ENCODE peak calls at places on chromosomes 3 and 15, in ten cellular contexts. U is uterus, A is neural progenitor cell, T is sigmoid colon, F is Peyer's patch, N is tibial artery, L is adrenal gland, E is kidney epithelial cell, I is SJSA1, Y is heart right ventricle. Z is an unnamed sample. For H3K27me3 and H3K36me3, the result is how much of the 10 kb centered on the place peaks cover.

GRCh38 chr3:192917508-192918274 is at the start of gene MB21D2:
- DNase-seq in U (peak), A (peak), T (peak), F (peak), N (peak), L (peak), E (no peak), I (peak), Y (peak), Z (peak)

GRCh38 chr15:101027273-101027901 is 108.2 kb downstream of the LRRK1 start:
- DNase-seq in U (peak), A (no peak), T (peak), F (peak), N (peak), L (peak), E (no peak), I (no peak), Y (peak), Z (no peak)

GRCh38 chr3:57706462-57706861 is 13.6 kb upstream of the DENND6A start:
- DNase-seq in U (no peak), A (no peak), T (no peak), F (no peak), N (no peak), L (no peak), E (peak), I (no peak), Y (no peak), Z (no peak)

GRCh38 chr3:71030748-71031147 is 552.8 kb downstream of the FOXP1 start:
- DNase-seq in U (no peak), A (no peak), T (no peak), F (no peak), N (no peak), L (no peak), E (no peak), I (no peak), Y (no peak), Z (no peak)

GRCh38 chr15:93037341-93038063 is 51.5 kb downstream of the RGMA start:
- DNase-seq in U (peak), A (peak), T (peak), F (no peak), N (peak), L (no peak), E (no peak), I (peak), Y (peak), Z (no peak)

GRCh38 chr3:194485876-194486539 is 794 bp downstream of the ATP13A3 start:
- DNase-seq in U (peak), A (peak), T (peak), F (peak), N (peak), L (peak), E (no peak), I (peak), Y (peak), Z (peak)

GRCh38 chr3:180250172-180250571 is 213.4 kb upstream of the PEX5L start:
- DNase-seq in U (no peak), A (no peak), T (no peak), F (no peak), N (no peak), L (no peak), E (no peak), I (peak), Y (no peak), Z (no peak)

GRCh38 chr3:41866298-41866697 is 95.6 kb downstream of the ULK4 start:
- DNase-seq in U (no peak), A (no peak), T (no peak), F (no peak), N (no peak), L (no peak), E (no peak), I (no peak), Y (no peak), Z (no peak)

GRCh38 chr3:127814325-127814781 is 8.0 kb downstream of the MGLL start:
- DNase-seq in U (no peak), A (no peak), T (no peak), F (no peak), N (no peak), L (no peak), E (no peak), I (no peak), Y (no peak), Z (no peak)

GRCh38 chr3:107431298-107432012 is 54.2 kb downstream of the CCDC54 start:
- DNase-seq in U (peak), A (peak), T (peak), F (peak), N (peak), L (peak), E (no peak), I (peak), Y (peak), Z (peak)

GRCh38 chr3:40800343-40800742 is 275.6 kb downstream of the ZNF621 start:
- DNase-seq in U (peak), A (peak), T (peak), F (no peak), N (peak), L (peak), E (peak), I (peak), Y (peak), Z (no peak)

GRCh38 chr3:65497846-65498245 is 540.9 kb downstream of the MAGI1 start:
- DNase-seq in U (no peak), A (peak), T (no peak), F (no peak), N (no peak), L (no peak), E (no peak), I (no peak), Y (no peak), Z (no peak)

GRCh38 chr3:53091011-53091410 is 39.2 kb downstream of the RFT1 start:
- DNase-seq in U (no peak), A (no peak), T (no peak), F (no peak), N (no peak), L (no peak), E (no peak), I (no peak), Y (no peak), Z (no peak)

GRCh38 chr15:83144771-83145170 is 37.3 kb downstream of the TM6SF1 start:
- DNase-seq in U (no peak), A (no peak), T (no peak), F (no peak), N (no peak), L (no peak), E (no peak), I (no peak), Y (no peak), Z (no peak)

GRCh38 chr3:120203016-120203415 is 82.0 kb downstream of the GPR156 start:
- DNase-seq in U (peak), A (no peak), T (peak), F (no peak), N (peak), L (peak), E (peak), I (no peak), Y (peak), Z (no peak)

GRCh38 chr3:114336122-114336697 is 42.4 kb downstream of the TIGIT start:
- DNase-seq in U (no peak), A (no peak), T (no peak), F (no peak), N (no peak), L (no peak), E (no peak), I (no peak), Y (no peak), Z (no peak)

GRCh38 chr3:45964139-45964538 is 20.9 kb downstream of the CXCR6 start:
- DNase-seq in U (no peak), A (no peak), T (no peak), F (no peak), N (no peak), L (no peak), E (no peak), I (no peak), Y (no peak), Z (peak)

GRCh38 chr15:99704444-99704838 is 28.8 kb downstream of the LYSMD4 start:
- DNase-seq in U (no peak), A (peak), T (no peak), F (no peak), N (no peak), L (peak), E (peak), I (peak), Y (peak), Z (peak)

GRCh38 chr15:30065025-30065801 is 17.5 kb upstream of the GOLGA8J start:
- DNase-seq in U (no peak), A (no peak), T (no peak), F (no peak), N (no peak), L (no peak), E (peak), I (peak), Y (no peak), Z (no peak)

GRCh38 chr3:37504583-37505357 is 330.4 kb upstream of the LRRFIP2 start:
- DNase-seq in U (no peak), A (peak), T (no peak), F (no peak), N (no peak), L (no peak), E (no peak), I (no peak), Y (no peak), Z (no peak)

GRCh38 chr3:37853691-37854413 is 7.8 kb upstream of the CTDSPL start:
- DNase-seq in U (no peak), A (no peak), T (no peak), F (no peak), N (no peak), L (no peak), E (no peak), I (no peak), Y (no peak), Z (no peak)

GRCh38 chr3:141412936-141413354 is 44.6 kb downstream of the ZBTB38 start:
- DNase-seq in U (peak), A (peak), T (peak), F (peak), N (peak), L (peak), E (no peak), I (peak), Y (peak), Z (no peak)

GRCh38 chr3:38475716-38476115 is 20.4 kb upstream of the EXOG start:
- DNase-seq in U (no peak), A (no peak), T (no peak), F (no peak), N (no peak), L (no peak), E (no peak), I (no peak), Y (no peak), Z (no peak)

GRCh38 chr15:51647128-51647562 is 24.6 kb upstream of the DMXL2 start:
- DNase-seq in U (no peak), A (no peak), T (peak), F (no peak), N (peak), L (peak), E (peak), I (no peak), Y (peak), Z (no peak)

GRCh38 chr15:44588541-44588940 is 51.6 kb downstream of the EIF3J start:
- DNase-seq in U (no peak), A (no peak), T (no peak), F (no peak), N (no peak), L (no peak), E (no peak), I (no peak), Y (no peak), Z (no peak)

GRCh38 chr3:51982352-51982837 is 940 bp upstream of the ACY1 start:
- DNase-seq in U (no peak), A (peak), T (no peak), F (peak), N (no peak), L (peak), E (no peak), I (no peak), Y (no peak), Z (no peak)

GRCh38 chr3:62068337-62068736 is 305.0 kb downstream of the FEZF2 start:
- DNase-seq in U (no peak), A (no peak), T (no peak), F (no peak), N (no peak), L (no peak), E (no peak), I (no peak), Y (no peak), Z (no peak)

GRCh38 chr3:120163816-120164215 is 69.6 kb upstream of the GSK3B start:
- DNase-seq in U (no peak), A (no peak), T (no peak), F (no peak), N (no peak), L (no peak), E (no peak), I (no peak), Y (no peak), Z (no peak)

GRCh38 chr3:128763967-128764366 is 38.0 kb downstream of the RAB7A start:
- DNase-seq in U (no peak), A (no peak), T (no peak), F (no peak), N (no peak), L (no peak), E (no peak), I (no peak), Y (peak), Z (no peak)

GRCh38 chr3:172398484-172398883 is 49.8 kb downstream of the GHSR start:
- DNase-seq in U (no peak), A (no peak), T (no peak), F (no peak), N (no peak), L (no peak), E (no peak), I (no peak), Y (no peak), Z (no peak)

GRCh38 chr15:100372695-100373036 is 30.9 kb upstream of the ADAMTS17 start:
- DNase-seq in U (peak), A (no peak), T (no peak), F (no peak), N (peak), L (peak), E (no peak), I (no peak), Y (no peak), Z (no peak)

GRCh38 chr15:39131605-39132004 is 449.3 kb upstream of the THBS1 start:
- DNase-seq in U (no peak), A (no peak), T (no peak), F (no peak), N (no peak), L (no peak), E (no peak), I (peak), Y (no peak), Z (no peak)

GRCh38 chr3:113157408-113157980 is 53.9 kb upstream of the BOC start:
- DNase-seq in U (peak), A (no peak), T (peak), F (no peak), N (peak), L (no peak), E (no peak), I (no peak), Y (peak), Z (no peak)

GRCh38 chr15:52171386-52171785 is 19.8 kb downstream of the GNB5 start:
- DNase-seq in U (no peak), A (no peak), T (no peak), F (no peak), N (no peak), L (no peak), E (no peak), I (no peak), Y (no peak), Z (no peak)

GRCh38 chr3:126945171-126945721 is 37.7 kb upstream of the PLXNA1 start:
- DNase-seq in U (no peak), A (no peak), T (peak), F (no peak), N (no peak), L (no peak), E (no peak), I (no peak), Y (no peak), Z (no peak)

GRCh38 chr3:110984456-110985250 is 87.0 kb upstream of the NECTIN3 start:
- DNase-seq in U (no peak), A (no peak), T (no peak), F (no peak), N (no peak), L (no peak), E (no peak), I (no peak), Y (no peak), Z (no peak)

DNA sequence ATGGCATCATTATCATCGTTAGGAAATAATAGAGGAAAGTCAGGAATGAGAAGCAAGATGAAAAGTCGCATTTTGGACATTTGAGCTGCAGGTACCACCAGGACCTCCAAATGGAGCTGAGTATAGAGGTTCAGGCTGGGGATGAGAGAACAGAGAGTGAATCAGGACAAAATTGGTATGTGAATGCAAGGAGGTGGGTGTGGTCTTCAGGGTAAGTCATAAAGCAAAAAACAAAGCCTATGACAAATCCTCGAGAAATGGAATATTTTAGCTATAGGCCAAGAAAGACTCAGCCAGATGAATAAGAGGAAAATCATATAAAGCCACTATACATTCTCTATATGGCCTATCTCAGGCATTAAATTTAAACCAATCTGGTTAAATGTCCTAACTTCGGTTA is 841.3 kb downstream of the ROBO1 start:
- DNase-seq in U (no peak), A (no peak), T (no peak), F (no peak), N (no peak), L (no peak), E (no peak), I (no peak), Y (no peak), Z (no peak)
- H3K4me3 ChIP-seq in U (no peak), A (no peak), T (no peak), F (no peak), N (no peak), L (no peak), E (no peak), I (no peak), Y (no peak), Z (no peak)

GRCh38 chr15:66167854-66168253 is 85.7 kb downstream of the MEGF11 start:
- DNase-seq in U (no peak), A (no peak), T (no peak), F (no peak), N (no peak), L (no peak), E (no peak), I (no peak), Y (no peak), Z (no peak)

GRCh38 chr15:66170716-66171115 is 82.8 kb downstream of the MEGF11 start:
- DNase-seq in U (no peak), A (no peak), T (no peak), F (no peak), N (no peak), L (no peak), E (no peak), I (no peak), Y (no peak), Z (no peak)

GRCh38 chr15:66169023-66169422 is 84.5 kb downstream of the MEGF11 start:
- DNase-seq in U (no peak), A (no peak), T (no peak), F (no peak), N (no peak), L (no peak), E (no peak), I (no peak), Y (no peak), Z (peak)

GRCh38 chr15:66170042-66170441 is 83.5 kb downstream of the MEGF11 start:
- DNase-seq in U (no peak), A (no peak), T (no peak), F (no peak), N (no peak), L (no peak), E (no peak), I (no peak), Y (no peak), Z (no peak)

DNA sequence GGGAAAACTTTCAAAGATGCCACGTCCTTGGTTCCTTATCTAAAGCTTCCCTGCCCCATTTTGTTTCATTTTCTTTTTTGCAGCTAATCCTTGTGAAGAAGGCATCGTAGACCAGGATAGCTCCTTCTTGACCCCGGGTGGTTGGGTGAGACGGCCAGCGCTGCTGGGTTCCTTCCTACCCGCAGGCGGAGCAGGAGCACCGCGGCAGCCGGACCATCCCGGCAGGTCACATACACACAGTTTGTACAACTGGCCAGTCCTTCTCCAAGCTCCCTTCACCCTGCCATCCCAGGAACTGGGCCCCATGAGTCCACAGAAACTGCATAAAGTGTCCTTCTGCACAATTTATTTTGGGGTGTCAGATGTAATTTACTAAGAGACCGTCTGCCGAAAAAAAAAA is 83.9 kb downstream of the MEGF11 start:
- DNase-seq in U (no peak), A (no peak), T (no peak), F (no peak), N (no peak), L (no peak), E (no peak), I (no peak), Y (no peak), Z (no peak)
- H3K27me3 ChIP-seq in U (under half), A (under half), T (under half), F (under half), N (under half), L (under half), E (under half), I (under half), Y (under half), Z (under half)

GRCh38 chr3:13403818-13404216 is 16.3 kb downstream of the NUP210 start:
- DNase-seq in U (no peak), A (peak), T (no peak), F (no peak), N (no peak), L (no peak), E (no peak), I (no peak), Y (no peak), Z (no peak)

GRCh38 chr3:13403213-13403817 is 16.8 kb downstream of the NUP210 start:
- DNase-seq in U (no peak), A (peak), T (no peak), F (no peak), N (no peak), L (no peak), E (no peak), I (no peak), Y (no peak), Z (no peak)

GRCh38 chr3:13400114-13400696 is 19.9 kb downstream of the NUP210 start:
- DNase-seq in U (no peak), A (no peak), T (no peak), F (no peak), N (no peak), L (no peak), E (no peak), I (no peak), Y (no peak), Z (no peak)

GRCh38 chr3:13399603-13400002 is 20.5 kb downstream of the NUP210 start:
- DNase-seq in U (no peak), A (no peak), T (no peak), F (no peak), N (no peak), L (no peak), E (no peak), I (no peak), Y (no peak), Z (no peak)

DNA sequence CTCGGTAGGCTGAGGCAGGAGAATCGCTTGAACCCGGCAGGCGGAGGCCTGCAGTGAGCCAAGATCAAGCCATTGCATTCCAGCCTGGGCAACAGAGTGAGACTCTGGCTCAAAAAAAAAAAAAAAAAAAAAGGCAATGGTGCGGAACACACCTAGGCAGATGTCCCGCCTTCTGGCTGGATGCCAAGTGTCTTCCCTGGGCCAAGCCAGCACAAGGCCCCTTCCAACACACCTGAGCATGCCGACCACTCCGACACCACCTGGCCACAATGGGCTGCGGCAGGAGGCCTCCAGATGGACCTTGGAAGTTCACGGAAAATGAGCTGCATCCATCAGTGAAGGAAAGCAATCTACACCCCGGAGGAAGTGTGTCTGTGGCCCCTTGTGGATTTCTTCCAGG is 19.0 kb downstream of the NUP210 start:
- DNase-seq in U (no peak), A (no peak), T (no peak), F (peak), N (no peak), L (no peak), E (no peak), I (no peak), Y (no peak), Z (no peak)
- H3K36me3 ChIP-seq in U (under half), A (under half), T (under half), F (under half), N (under half), L (under half), E (under half), I (under half), Y (under half), Z (under half)

GRCh38 chr15:94266000-94266399 is 34.6 kb downstream of the MCTP2 start:
- DNase-seq in U (no peak), A (no peak), T (no peak), F (no peak), N (no peak), L (no peak), E (no peak), I (no peak), Y (no peak), Z (no peak)

GRCh38 chr15:94265009-94265408 is 33.6 kb downstream of the MCTP2 start:
- DNase-seq in U (no peak), A (no peak), T (no peak), F (no peak), N (no peak), L (no peak), E (no peak), I (no peak), Y (no peak), Z (no peak)

GRCh38 chr15:94262201-94262600 is 30.8 kb downstream of the MCTP2 start:
- DNase-seq in U (no peak), A (no peak), T (no peak), F (no peak), N (no peak), L (no peak), E (no peak), I (no peak), Y (no peak), Z (no peak)

GRCh38 chr15:94266789-94267188 is 35.4 kb downstream of the MCTP2 start:
- DNase-seq in U (no peak), A (no peak), T (no peak), F (no peak), N (no peak), L (no peak), E (no peak), I (no peak), Y (no peak), Z (no peak)

GRCh38 chr15:94263341-94264273 is 32.2 kb downstream of the MCTP2 start:
- DNase-seq in U (no peak), A (no peak), T (no peak), F (no peak), N (no peak), L (no peak), E (no peak), I (no peak), Y (no peak), Z (peak)
- H3K4me3 ChIP-seq in U (no peak), A (no peak), T (no peak), F (no peak), N (no peak), L (no peak), E (no peak), I (no peak), Y (no peak), Z (no peak)

GRCh38 chr15:73573071-73573470 is 60.1 kb downstream of the NPTN start:
- DNase-seq in U (no peak), A (no peak), T (no peak), F (no peak), N (no peak), L (no peak), E (no peak), I (no peak), Y (no peak), Z (no peak)
- H3K27me3 ChIP-seq in U (under half), A (under half), T (under half), F (under half), N (under half), L (under half), E (under half), I (under half), Y (under half), Z (under half)

Z was measured in GM06990.